ENCODE peak calls at places on chromosome 7, in eight cellular contexts. Q is heart left ventricle, D is BE2C, U is AG10803, H is psoas muscle, R is ovary, F is Panc1, K is BJ. N is an unnamed sample.

GRCh38 chr7:82110146-82110823 is 333.3 kb downstream of the CACNA2D1 start:
- DNase-seq in Q (no peak), D (peak), U (no peak), H (no peak), R (no peak), F (no peak), K (no peak), N (no peak)

GRCh38 chr7:10889266-10889898 is 84.3 kb upstream of the PHF14 start:
- DNase-seq in Q (peak), D (peak), U (peak), H (no peak), R (no peak), F (peak), K (no peak), N (peak)

GRCh38 chr7:116561697-116562483 is 37.1 kb downstream of the CAV1 start:
- DNase-seq in Q (no peak), D (no peak), U (no peak), H (peak), R (no peak), F (no peak), K (no peak), N (no peak)

GRCh38 chr7:91496251-91496820 is 232.1 kb downstream of the FZD1 start:
- DNase-seq in Q (no peak), D (no peak), U (no peak), H (no peak), R (no peak), F (no peak), K (no peak), N (no peak)

GRCh38 chr7:33725111-33725510 is 180.2 kb upstream of the BMPER start:
- DNase-seq in Q (no peak), D (peak), U (no peak), H (no peak), R (no peak), F (no peak), K (no peak), N (no peak)

GRCh38 chr7:80312139-80312661 is 177.6 kb downstream of the GNAI1 start:
- DNase-seq in Q (no peak), D (no peak), U (peak), H (no peak), R (no peak), F (peak), K (peak), N (peak)

GRCh38 chr7:116952640-116953371 is 495 bp upstream of the ST7 start:
- DNase-seq in Q (peak), D (peak), U (no peak), H (peak), R (peak), F (peak), K (no peak), N (no peak)

GRCh38 chr7:36130236-36130945 is 22.7 kb upstream of the EEPD1 start:
- DNase-seq in Q (no peak), D (no peak), U (no peak), H (no peak), R (no peak), F (no peak), K (no peak), N (no peak)

GRCh38 chr7:158831738-158832091 is 2.4 kb upstream of the ESYT2 start:
- DNase-seq in Q (no peak), D (no peak), U (no peak), H (no peak), R (no peak), F (no peak), K (no peak), N (no peak)

GRCh38 chr7:51299391-51300133 is 17.0 kb downstream of the COBL start:
- DNase-seq in Q (no peak), D (no peak), U (no peak), H (no peak), R (no peak), F (no peak), K (no peak), N (no peak)
- TF ChIP-seq CTCF in Q (no peak), D (no peak), U (no peak), H (no peak), R (no peak), F (no peak), K (no peak), N (no peak)

DNA sequence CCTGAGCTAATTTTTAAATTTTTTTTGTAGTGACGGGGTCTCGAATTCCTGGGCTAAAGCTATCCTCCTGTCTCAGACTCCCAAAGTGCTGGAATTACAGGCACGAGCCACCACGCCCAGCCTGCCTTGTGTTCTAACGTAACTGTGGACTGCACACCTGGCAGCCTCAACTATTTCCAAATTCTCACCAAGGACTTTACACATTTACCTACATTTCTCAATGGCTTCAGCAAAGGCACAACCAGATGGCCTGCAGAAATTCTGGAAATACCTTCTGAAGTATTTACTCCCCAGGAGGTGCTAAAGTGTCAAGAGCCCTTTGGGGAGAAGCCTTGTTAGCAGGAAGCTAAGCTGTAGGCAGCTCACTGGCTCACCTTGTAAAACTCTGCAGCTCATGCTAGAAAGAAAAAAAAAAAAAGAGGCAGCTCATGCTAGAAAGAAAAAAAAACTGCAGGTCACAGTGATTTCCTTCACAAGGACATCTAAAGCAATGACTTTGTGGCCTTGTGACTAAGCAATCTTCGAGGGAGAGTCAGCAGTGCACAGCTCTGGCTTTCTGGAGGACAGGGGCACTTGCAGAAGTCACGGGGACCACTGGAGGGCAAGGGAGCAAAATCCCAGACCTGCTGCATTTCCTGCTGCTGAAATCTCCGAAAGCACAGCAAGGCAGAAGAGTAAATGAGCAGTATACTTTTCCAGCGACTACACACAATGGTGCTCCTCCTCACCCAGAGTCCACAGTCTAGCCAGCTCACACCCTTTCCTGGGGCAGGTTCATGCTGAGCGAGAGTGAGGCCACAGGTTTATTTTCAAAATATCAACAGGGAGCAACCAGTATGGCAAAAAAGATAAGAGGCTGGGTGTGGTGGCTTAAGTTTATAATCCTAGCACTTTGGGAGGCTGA is 40.4 kb downstream of the BAIAP2L1 start:
- DNase-seq in Q (no peak), D (no peak), U (no peak), H (no peak), R (no peak), F (no peak), K (no peak), N (no peak)
- TF ChIP-seq CTCF in Q (no peak), D (no peak), U (no peak), H (no peak), R (no peak), F (no peak), K (no peak), N (no peak)

GRCh38 chr7:150967332-150967731 is 10.8 kb downstream of the KCNH2 start:
- DNase-seq in Q (no peak), D (no peak), U (no peak), H (no peak), R (no peak), F (no peak), K (no peak), N (no peak)

GRCh38 chr7:150965273-150965830 is 12.8 kb downstream of the KCNH2 start:
- DNase-seq in Q (no peak), D (no peak), U (no peak), H (no peak), R (no peak), F (no peak), K (no peak), N (no peak)

GRCh38 chr7:150964593-150965111 is 13.5 kb downstream of the KCNH2 start:
- DNase-seq in Q (peak), D (peak), U (no peak), H (peak), R (no peak), F (no peak), K (no peak), N (no peak)

GRCh38 chr7:150968056-150968455 is 10.1 kb downstream of the KCNH2 start:
- DNase-seq in Q (no peak), D (no peak), U (peak), H (no peak), R (no peak), F (no peak), K (no peak), N (no peak)

GRCh38 chr7:150966002-150966401 is 12.1 kb downstream of the KCNH2 start:
- DNase-seq in Q (no peak), D (peak), U (no peak), H (no peak), R (no peak), F (no peak), K (no peak), N (no peak)
- TF ChIP-seq CTCF in Q (peak), D (peak), U (no peak), H (no peak), R (no peak), F (peak), K (peak), N (peak)

GRCh38 chr7:20647908-20648776 is 32.7 kb downstream of the ABCB5 start:
- DNase-seq in Q (no peak), D (peak), U (peak), H (no peak), R (no peak), F (peak), K (no peak), N (no peak)
- TF ChIP-seq CTCF in Q (no peak), D (peak), U (peak), H (no peak), R (no peak), F (peak), K (no peak), N (peak)

N was measured in AG09319.